ENCODE peak calls at places on chromosome 2, in ten cellular contexts. One of them, this sample, is unnamed.

GRCh38 chr2:235833971-235834620 is 334.1 kb downstream of the GBX2 start:
- DNase-seq in astrocyte: no peak
- DNase-seq in fibroblast of pulmonary artery: no peak
- DNase-seq in fibroblast of mammary gland: no peak
- DNase-seq in adrenal gland: no peak
- DNase-seq in esophagus squamous epithelium: no peak
- DNase-seq in OCI-LY7: no peak
- DNase-seq in astrocyte of the spinal cord: no peak
- DNase-seq in HAP-1: no peak
- DNase-seq in pancreas: no peak
- DNase-seq in this sample: no peak

GRCh38 chr2:105712166-105712915 is 32.4 kb upstream of the NCK2 start:
- DNase-seq in adrenal gland: no peak
- DNase-seq in pancreas: no peak
- DNase-seq in HAP-1: no peak
- DNase-seq in fibroblast of mammary gland: peak
- DNase-seq in astrocyte: peak
- DNase-seq in fibroblast of pulmonary artery: peak
- DNase-seq in astrocyte of the spinal cord: peak
- DNase-seq in esophagus squamous epithelium: no peak
- DNase-seq in OCI-LY7: no peak
- DNase-seq in this sample: no peak

GRCh38 chr2:187500585-187501359 is 52.7 kb upstream of the CALCRL start:
- DNase-seq in astrocyte: peak
- DNase-seq in adrenal gland: no peak
- DNase-seq in HAP-1: no peak
- DNase-seq in fibroblast of pulmonary artery: peak
- DNase-seq in fibroblast of mammary gland: peak
- DNase-seq in OCI-LY7: no peak
- DNase-seq in esophagus squamous epithelium: no peak
- DNase-seq in astrocyte of the spinal cord: peak
- DNase-seq in pancreas: no peak
- DNase-seq in this sample: no peak

GRCh38 chr2:233421091-233421816 is 67.0 kb downstream of the DGKD start:
- DNase-seq in fibroblast of mammary gland: no peak
- DNase-seq in fibroblast of pulmonary artery: no peak
- DNase-seq in pancreas: no peak
- DNase-seq in adrenal gland: no peak
- DNase-seq in HAP-1: no peak
- DNase-seq in astrocyte: no peak
- DNase-seq in OCI-LY7: no peak
- DNase-seq in astrocyte of the spinal cord: no peak
- DNase-seq in esophagus squamous epithelium: no peak
- DNase-seq in this sample: no peak

GRCh38 chr2:118224144-118224887 is 136.0 kb downstream of the INSIG2 start:
- DNase-seq in esophagus squamous epithelium: no peak
- DNase-seq in pancreas: no peak
- DNase-seq in astrocyte: no peak
- DNase-seq in astrocyte of the spinal cord: peak
- DNase-seq in fibroblast of pulmonary artery: no peak
- DNase-seq in HAP-1: no peak
- DNase-seq in adrenal gland: no peak
- DNase-seq in OCI-LY7: peak
- DNase-seq in fibroblast of mammary gland: no peak
- DNase-seq in this sample: peak

GRCh38 chr2:206983156-206983875 is 44.0 kb downstream of the CPO start:
- DNase-seq in OCI-LY7: no peak
- DNase-seq in fibroblast of mammary gland: peak
- DNase-seq in astrocyte of the spinal cord: peak
- DNase-seq in adrenal gland: no peak
- DNase-seq in HAP-1: no peak
- DNase-seq in esophagus squamous epithelium: no peak
- DNase-seq in fibroblast of pulmonary artery: no peak
- DNase-seq in astrocyte: no peak
- DNase-seq in pancreas: no peak
- DNase-seq in this sample: no peak

GRCh38 chr2:157170299-157170698 is 87.2 kb upstream of the GALNT5 start:
- DNase-seq in fibroblast of mammary gland: peak
- DNase-seq in astrocyte: no peak
- DNase-seq in pancreas: no peak
- DNase-seq in fibroblast of pulmonary artery: no peak
- DNase-seq in OCI-LY7: no peak
- DNase-seq in adrenal gland: no peak
- DNase-seq in esophagus squamous epithelium: no peak
- DNase-seq in astrocyte of the spinal cord: no peak
- DNase-seq in HAP-1: no peak
- DNase-seq in this sample: no peak

GRCh38 chr2:119575439-119575838 is 31.2 kb downstream of the CFAP221 start:
- DNase-seq in esophagus squamous epithelium: no peak
- DNase-seq in OCI-LY7: no peak
- DNase-seq in fibroblast of mammary gland: no peak
- DNase-seq in pancreas: no peak
- DNase-seq in astrocyte of the spinal cord: no peak
- DNase-seq in HAP-1: no peak
- DNase-seq in fibroblast of pulmonary artery: no peak
- DNase-seq in adrenal gland: no peak
- DNase-seq in astrocyte: no peak
- DNase-seq in this sample: no peak

GRCh38 chr2:232927041-232927792 is 57.2 kb downstream of the SNORC start:
- DNase-seq in fibroblast of pulmonary artery: no peak
- DNase-seq in esophagus squamous epithelium: no peak
- DNase-seq in HAP-1: no peak
- DNase-seq in pancreas: no peak
- DNase-seq in adrenal gland: no peak
- DNase-seq in fibroblast of mammary gland: peak
- DNase-seq in astrocyte of the spinal cord: no peak
- DNase-seq in OCI-LY7: no peak
- DNase-seq in astrocyte: no peak
- DNase-seq in this sample: no peak

GRCh38 chr2:10029875-10030223 is 13.5 kb upstream of the KLF11 start:
- DNase-seq in fibroblast of mammary gland: no peak
- DNase-seq in OCI-LY7: no peak
- DNase-seq in fibroblast of pulmonary artery: no peak
- DNase-seq in astrocyte of the spinal cord: no peak
- DNase-seq in astrocyte: no peak
- DNase-seq in adrenal gland: no peak
- DNase-seq in HAP-1: no peak
- DNase-seq in pancreas: no peak
- DNase-seq in esophagus squamous epithelium: no peak
- DNase-seq in this sample: no peak
- H3K4me3 ChIP-seq in fibroblast of mammary gland: no peak
- H3K4me3 ChIP-seq in OCI-LY7: no peak
- H3K4me3 ChIP-seq in fibroblast of pulmonary artery: no peak
- H3K4me3 ChIP-seq in astrocyte of the spinal cord: no peak
- H3K4me3 ChIP-seq in astrocyte: no peak
- H3K4me3 ChIP-seq in adrenal gland: no peak
- H3K4me3 ChIP-seq in HAP-1: no peak
- H3K4me3 ChIP-seq in pancreas: no peak
- H3K4me3 ChIP-seq in esophagus squamous epithelium: no peak
- H3K4me3 ChIP-seq in this sample: peak

DNA sequence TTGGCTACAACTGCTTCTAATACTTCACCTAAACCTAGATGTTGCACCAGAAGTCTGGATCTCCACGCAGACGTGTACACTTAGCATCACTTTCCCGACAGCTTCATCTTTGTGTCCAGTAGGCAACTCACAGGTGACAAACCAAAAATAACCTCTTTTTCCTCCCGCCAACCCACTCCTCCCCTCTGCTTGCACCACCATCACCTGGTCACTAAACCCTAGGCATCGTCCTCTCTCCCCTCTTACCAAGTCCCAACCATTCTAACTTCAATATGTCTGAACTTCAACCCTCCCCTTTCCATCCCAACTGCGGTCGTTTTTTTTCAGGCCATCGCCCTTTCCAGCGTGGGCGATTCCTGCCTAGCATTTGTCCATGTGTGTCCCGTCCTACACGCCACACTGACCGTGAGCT is 413 bp upstream of the CHMP3 start:
- DNase-seq in adrenal gland: no peak
- DNase-seq in esophagus squamous epithelium: no peak
- DNase-seq in astrocyte: no peak
- DNase-seq in astrocyte of the spinal cord: no peak
- DNase-seq in HAP-1: no peak
- DNase-seq in fibroblast of pulmonary artery: no peak
- DNase-seq in OCI-LY7: no peak
- DNase-seq in pancreas: no peak
- DNase-seq in fibroblast of mammary gland: no peak
- DNase-seq in this sample: no peak
- H3K4me3 ChIP-seq in adrenal gland: no peak
- H3K4me3 ChIP-seq in esophagus squamous epithelium: peak
- H3K4me3 ChIP-seq in astrocyte: peak
- H3K4me3 ChIP-seq in astrocyte of the spinal cord: peak
- H3K4me3 ChIP-seq in HAP-1: peak
- H3K4me3 ChIP-seq in fibroblast of pulmonary artery: peak
- H3K4me3 ChIP-seq in OCI-LY7: peak
- H3K4me3 ChIP-seq in pancreas: peak
- H3K4me3 ChIP-seq in fibroblast of mammary gland: peak
- H3K4me3 ChIP-seq in this sample: peak

DNA sequence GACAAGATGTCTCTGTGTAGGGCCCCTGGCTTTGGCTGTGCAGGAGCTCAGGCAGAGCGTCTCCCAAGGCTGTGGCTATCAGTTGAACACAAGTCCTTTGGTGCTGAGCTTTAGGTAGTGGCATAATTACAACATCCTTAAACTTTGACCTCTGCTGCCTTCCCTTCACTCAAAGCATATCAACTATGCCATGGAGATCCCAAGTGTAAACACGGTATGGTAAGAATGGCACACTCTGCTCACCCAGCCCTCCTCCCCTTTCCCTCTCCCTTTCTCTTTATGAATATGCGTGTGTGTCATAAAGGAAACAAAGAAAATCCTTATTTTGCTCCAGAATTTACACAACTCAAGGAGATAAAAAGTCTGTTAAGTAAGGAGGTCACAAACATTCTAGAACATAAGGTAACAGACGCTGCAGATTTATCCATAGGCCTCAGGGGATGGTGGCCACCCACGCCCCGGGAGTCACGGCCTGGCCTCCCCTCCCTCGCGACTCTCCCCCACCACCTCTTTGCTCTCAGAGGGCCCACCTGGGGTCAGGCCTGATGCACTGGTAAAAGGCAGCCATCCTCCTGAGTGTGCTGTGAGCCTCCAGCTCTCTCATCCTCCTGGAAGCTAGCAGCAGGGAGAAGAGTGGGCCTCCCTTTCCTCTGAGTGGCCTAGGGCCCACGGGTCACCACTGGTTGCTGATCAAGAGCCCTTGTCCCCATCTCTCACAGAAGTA is 67.3 kb downstream of the CRACDL start:
- DNase-seq in fibroblast of mammary gland: no peak
- DNase-seq in OCI-LY7: no peak
- DNase-seq in pancreas: no peak
- DNase-seq in esophagus squamous epithelium: no peak
- DNase-seq in astrocyte of the spinal cord: no peak
- DNase-seq in adrenal gland: no peak
- DNase-seq in astrocyte: no peak
- DNase-seq in fibroblast of pulmonary artery: no peak
- DNase-seq in HAP-1: no peak
- DNase-seq in this sample: no peak
- H3K4me3 ChIP-seq in fibroblast of mammary gland: no peak
- H3K4me3 ChIP-seq in OCI-LY7: no peak
- H3K4me3 ChIP-seq in pancreas: no peak
- H3K4me3 ChIP-seq in esophagus squamous epithelium: peak
- H3K4me3 ChIP-seq in astrocyte of the spinal cord: no peak
- H3K4me3 ChIP-seq in adrenal gland: no peak
- H3K4me3 ChIP-seq in astrocyte: no peak
- H3K4me3 ChIP-seq in fibroblast of pulmonary artery: no peak
- H3K4me3 ChIP-seq in HAP-1: no peak
- H3K4me3 ChIP-seq in this sample: peak

GRCh38 chr2:176130917-176131616 is 1.6 kb downstream of the HOXD8 start:
- DNase-seq in fibroblast of mammary gland: no peak
- DNase-seq in pancreas: no peak
- DNase-seq in esophagus squamous epithelium: no peak
- DNase-seq in OCI-LY7: no peak
- DNase-seq in adrenal gland: no peak
- DNase-seq in HAP-1: no peak
- DNase-seq in astrocyte of the spinal cord: no peak
- DNase-seq in astrocyte: no peak
- DNase-seq in fibroblast of pulmonary artery: no peak
- DNase-seq in this sample: no peak

GRCh38 chr2:176134045-176134444 is 4.5 kb downstream of the HOXD8 start:
- DNase-seq in astrocyte of the spinal cord: no peak
- DNase-seq in esophagus squamous epithelium: no peak
- DNase-seq in HAP-1: no peak
- DNase-seq in fibroblast of pulmonary artery: no peak
- DNase-seq in fibroblast of mammary gland: no peak
- DNase-seq in astrocyte: no peak
- DNase-seq in OCI-LY7: no peak
- DNase-seq in pancreas: no peak
- DNase-seq in adrenal gland: no peak
- DNase-seq in this sample: no peak

GRCh38 chr2:176133366-176133765 is 3.9 kb downstream of the HOXD8 start:
- DNase-seq in fibroblast of mammary gland: no peak
- DNase-seq in OCI-LY7: no peak
- DNase-seq in adrenal gland: no peak
- DNase-seq in astrocyte of the spinal cord: no peak
- DNase-seq in pancreas: no peak
- DNase-seq in HAP-1: no peak
- DNase-seq in esophagus squamous epithelium: no peak
- DNase-seq in fibroblast of pulmonary artery: no peak
- DNase-seq in astrocyte: no peak
- DNase-seq in this sample: no peak

GRCh38 chr2:176131617-176132396 is 2.3 kb downstream of the HOXD8 start:
- DNase-seq in OCI-LY7: no peak
- DNase-seq in pancreas: no peak
- DNase-seq in adrenal gland: no peak
- DNase-seq in astrocyte of the spinal cord: peak
- DNase-seq in fibroblast of mammary gland: no peak
- DNase-seq in fibroblast of pulmonary artery: no peak
- DNase-seq in esophagus squamous epithelium: no peak
- DNase-seq in astrocyte: no peak
- DNase-seq in HAP-1: no peak
- DNase-seq in this sample: no peak

DNA sequence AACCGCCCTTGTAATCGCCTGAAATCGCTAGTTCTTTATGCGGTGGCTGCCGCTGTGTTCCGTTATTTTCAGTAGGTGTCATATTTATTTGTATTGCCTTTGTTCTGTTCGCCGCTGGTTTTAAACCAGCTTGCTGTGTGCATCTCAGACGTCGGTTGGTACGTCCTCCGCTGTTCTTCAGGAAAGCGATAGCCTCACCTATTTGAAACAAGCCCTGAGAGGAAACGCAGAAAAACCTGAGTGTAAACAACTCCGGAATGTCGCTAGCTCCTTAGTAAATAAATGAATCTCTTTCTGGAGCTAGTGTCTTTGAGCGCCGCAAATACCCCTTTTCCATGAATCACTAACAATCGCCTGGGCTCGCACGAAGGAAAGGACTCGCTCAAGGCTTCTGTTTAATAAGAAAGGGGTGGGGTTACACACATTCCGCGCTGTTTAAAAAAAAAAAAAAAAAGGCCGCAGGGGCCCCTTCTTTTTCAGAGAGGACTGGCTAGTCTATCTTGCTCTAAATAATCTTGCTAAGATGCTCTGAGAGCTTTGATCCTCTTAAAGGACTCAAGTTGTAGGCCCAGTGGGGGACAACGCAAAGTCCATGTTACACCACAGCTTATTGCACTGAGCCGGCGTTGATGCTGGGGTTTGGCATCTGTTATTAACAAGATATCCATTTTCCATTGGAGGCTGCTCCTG is 3.0 kb downstream of the HOXD8 start:
- DNase-seq in HAP-1: no peak
- DNase-seq in fibroblast of pulmonary artery: no peak
- DNase-seq in esophagus squamous epithelium: no peak
- DNase-seq in astrocyte of the spinal cord: peak
- DNase-seq in fibroblast of mammary gland: peak
- DNase-seq in adrenal gland: no peak
- DNase-seq in OCI-LY7: no peak
- DNase-seq in pancreas: no peak
- DNase-seq in astrocyte: no peak
- DNase-seq in this sample: no peak
- H3K4me3 ChIP-seq in HAP-1: peak
- H3K4me3 ChIP-seq in fibroblast of pulmonary artery: no peak
- H3K4me3 ChIP-seq in esophagus squamous epithelium: peak
- H3K4me3 ChIP-seq in astrocyte of the spinal cord: peak
- H3K4me3 ChIP-seq in fibroblast of mammary gland: peak
- H3K4me3 ChIP-seq in adrenal gland: no peak
- H3K4me3 ChIP-seq in OCI-LY7: peak
- H3K4me3 ChIP-seq in pancreas: no peak
- H3K4me3 ChIP-seq in astrocyte: peak
- H3K4me3 ChIP-seq in this sample: peak